ENCODE peak calls at places on chromosomes 1 and 21, in ten cellular contexts. H is fibroblast of lung; C is B cell; S is activated CD8-positive, alpha-beta T cell treated with anti-CD3 and anti-CD28 coated beads for 36 hours; F is heart right ventricle; J is breast epithelium; G is MCF 10A; N is type B pancreatic cell; K is fibroblast of pulmonary artery; B is HCT116. R is an unnamed sample.

GRCh38 chr21:20639026-20639425 is 359.2 kb upstream of the NCAM2 start:
- DNase-seq in H (no peak), C (no peak), S (no peak), F (no peak), J (no peak), G (peak; percentile 66), N (no peak), K (peak; percentile 3), B (no peak), R (no peak)

GRCh38 chr1:38013027-38013588 is 574 bp downstream of the UTP11 start:
- DNase-seq in H (peak; percentile 78), C (no peak), S (no peak), F (no peak), J (no peak), G (peak; percentile 57), N (no peak), K (peak; percentile 79), B (no peak), R (no peak)

GRCh38 chr1:18618546-18619466 is 11.8 kb upstream of the PAX7 start:
- DNase-seq in H (peak; percentile 47), C (no peak), S (peak; percentile 57), F (no peak), J (no peak), G (peak; percentile 57), N (no peak), K (peak; percentile 7), B (peak; percentile 38), R (no peak)

GRCh38 chr1:226444901-226445300 is 37.0 kb upstream of the PARP1 start:
- DNase-seq in H (no peak), C (peak; percentile 75), S (peak; percentile 86), F (no peak), J (no peak), G (no peak), N (no peak), K (no peak), B (no peak), R (peak; percentile 93)

GRCh38 chr1:154335351-154335714 is 10.0 kb downstream of the ATP8B2 start:
- DNase-seq in H (no peak), C (no peak), S (no peak), F (no peak), J (no peak), G (no peak), N (no peak), K (no peak), B (no peak), R (no peak)

GRCh38 chr1:248710305-248710900 is 7.8 kb upstream of the OR14I1 start:
- DNase-seq in H (no peak), C (no peak), S (no peak), F (no peak), J (no peak), G (no peak), N (no peak), K (no peak), B (no peak), R (no peak)

GRCh38 chr1:166127003-166127402 is 39.8 kb downstream of the FAM78B start:
- DNase-seq in H (no peak), C (no peak), S (no peak), F (no peak), J (no peak), G (no peak), N (no peak), K (no peak), B (no peak), R (no peak)

GRCh38 chr1:24318988-24319863 is at the start of gene GRHL3:
- DNase-seq in H (peak; percentile 35), C (no peak), S (no peak), F (no peak), J (no peak), G (peak; percentile 93), N (no peak), K (no peak), B (peak; percentile 46), R (no peak)

GRCh38 chr1:77687519-77687906 is 5.1 kb upstream of the ZZZ3 start:
- DNase-seq in H (peak; percentile 14), C (no peak), S (no peak), F (no peak), J (no peak), G (no peak), N (no peak), K (peak; percentile 18), B (peak; percentile 13), R (no peak)

GRCh38 chr1:198716051-198716450 is 77.2 kb downstream of the PTPRC start:
- DNase-seq in H (no peak), C (no peak), S (no peak), F (no peak), J (no peak), G (no peak), N (no peak), K (no peak), B (no peak), R (no peak)

DNA sequence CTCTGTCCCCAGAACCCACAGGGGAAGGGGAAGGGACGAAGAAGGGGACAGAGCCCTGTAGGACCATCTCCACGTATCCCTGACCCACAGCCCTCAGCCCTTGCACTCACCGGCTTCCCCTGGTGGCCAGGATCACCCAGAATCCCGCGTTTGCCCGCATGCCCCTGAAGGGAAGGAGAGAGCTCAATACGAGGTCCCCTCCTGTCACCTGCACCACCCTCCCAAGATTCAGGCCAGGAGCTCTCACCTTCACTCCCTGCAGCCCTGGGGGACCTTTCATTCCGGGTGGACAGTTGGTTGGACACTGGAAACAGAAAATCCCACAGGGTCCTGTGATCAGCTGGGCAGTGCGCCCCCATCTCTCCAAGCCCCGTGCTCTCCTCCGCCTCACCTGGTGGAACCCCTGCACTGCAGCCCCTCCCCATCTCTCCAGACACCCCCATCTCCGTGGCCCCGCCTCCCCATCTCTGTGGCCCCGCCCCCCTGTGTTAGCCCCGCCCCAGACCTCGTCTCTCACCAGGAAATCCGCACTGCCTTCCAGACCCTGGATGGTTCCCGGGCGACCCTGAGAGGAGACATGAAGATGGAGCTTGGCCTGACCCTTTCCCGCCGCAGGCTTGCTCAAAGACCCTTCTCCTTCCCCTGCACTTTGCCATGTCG is 6.0 kb downstream of the COL9A2 start:
- DNase-seq in H (no peak), C (no peak), S (no peak), F (no peak), J (no peak), G (no peak), N (no peak), K (no peak), B (no peak), R (no peak)
- TF ChIP-seq CTCF in H (no peak), C (no peak), S (no peak), F (no peak), J (no peak), G (no peak), N (no peak), K (no peak), B (peak; percentile 28), R (no peak)

GRCh38 chr1:31701137-31701736 is 2.6 kb downstream of the COL16A1 start:
- DNase-seq in H (peak; percentile 96), C (no peak), S (peak; percentile 76), F (peak; percentile 89), J (peak; percentile 91), G (peak; percentile 98), N (no peak), K (peak; percentile 99), B (no peak), R (no peak)

GRCh38 chr1:31704261-31705079 is 653 bp upstream of the COL16A1 start:
- DNase-seq in H (peak; percentile 78), C (no peak), S (no peak), F (no peak), J (no peak), G (peak; percentile 43), N (no peak), K (peak; percentile 53), B (no peak), R (no peak)

GRCh38 chr1:31705080-31705866 is 1.5 kb upstream of the COL16A1 start:
- DNase-seq in H (peak; percentile 53), C (no peak), S (peak; percentile 88), F (peak; percentile 25), J (no peak), G (peak; percentile 66), N (no peak), K (peak; percentile 54), B (no peak), R (no peak)

GRCh38 chr1:31702836-31703404 is 897 bp downstream of the COL16A1 start:
- DNase-seq in H (peak; percentile 21), C (no peak), S (no peak), F (no peak), J (no peak), G (no peak), N (no peak), K (no peak), B (no peak), R (no peak)

GRCh38 chr1:31703431-31704260 is at the start of gene COL16A1:
- DNase-seq in H (peak; percentile 75), C (no peak), S (no peak), F (peak; percentile 77), J (peak; percentile 59), G (peak; percentile 40), N (no peak), K (peak; percentile 39), B (no peak), R (no peak)
- TF ChIP-seq CTCF in H (no peak), C (no peak), S (no peak), F (no peak), J (no peak), G (no peak), N (no peak), K (no peak), B (no peak), R (no peak)

DNA sequence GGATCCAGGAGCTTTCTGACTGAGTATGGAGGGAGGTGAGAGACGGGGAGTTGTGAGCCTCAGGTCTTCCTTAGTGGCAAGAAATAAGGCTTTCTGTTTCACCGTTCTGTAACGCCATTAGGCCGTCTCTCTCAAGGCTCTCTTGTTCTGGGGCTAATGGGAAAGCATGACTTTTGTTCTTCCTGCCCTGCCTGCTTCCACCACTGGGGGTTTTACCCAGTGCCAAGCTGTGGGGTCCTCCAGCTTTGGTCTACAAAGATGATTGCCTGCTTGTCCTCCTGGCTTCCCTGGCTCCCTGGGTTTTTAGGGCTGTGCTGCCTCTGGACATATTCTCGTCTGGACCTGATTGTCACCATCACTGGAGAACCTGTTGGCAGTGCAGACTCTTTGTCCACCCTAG is 74.8 kb upstream of the TINAGL1 start:
- DNase-seq in H (no peak), C (no peak), S (no peak), F (no peak), J (no peak), G (no peak), N (no peak), K (no peak), B (no peak), R (no peak)
- TF ChIP-seq CTCF in H (no peak), C (no peak), S (no peak), F (no peak), J (no peak), G (no peak), N (peak; percentile 46), K (peak; percentile 14), B (peak; percentile 35), R (peak; percentile 49)

GRCh38 chr1:241990040-241990439 is 8.9 kb downstream of the MAP1LC3C start:
- DNase-seq in H (peak; percentile 96), C (no peak), S (no peak), F (peak; percentile 69), J (peak; percentile 64), G (peak; percentile 100), N (no peak), K (peak; percentile 76), B (peak; percentile 76), R (no peak)

DNA sequence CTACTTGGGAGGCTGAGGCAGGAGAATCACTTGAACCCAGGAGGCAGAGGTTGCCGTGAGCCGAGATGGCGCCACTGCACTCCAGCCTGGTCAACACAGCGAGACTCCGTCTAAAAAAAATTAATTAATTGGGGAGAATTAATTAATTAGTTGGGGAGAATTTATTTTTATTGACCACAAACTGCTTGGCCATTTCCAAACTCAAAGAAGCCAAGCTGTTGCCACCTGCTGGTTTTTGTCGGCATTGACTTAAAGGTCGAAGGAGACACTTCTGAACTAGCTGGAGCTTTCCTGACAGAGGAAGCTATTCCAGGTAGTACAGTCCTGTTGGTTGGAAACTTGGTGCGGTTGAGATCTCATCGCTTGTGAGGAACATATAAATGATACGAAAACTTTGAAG is 13.1 kb downstream of the MAP1LC3C start:
- DNase-seq in H (peak; percentile 34), C (no peak), S (peak; percentile 34), F (no peak), J (no peak), G (peak; percentile 80), N (no peak), K (peak; percentile 45), B (peak; percentile 38), R (no peak)
- TF ChIP-seq CTCF in H (peak; percentile 50), C (peak; percentile 19), S (no peak), F (peak; percentile 42), J (no peak), G (peak; percentile 56), N (peak; percentile 75), K (peak; percentile 55), B (peak; percentile 56), R (peak; percentile 49)

R was measured in GM12864.